ENCODE peak calls at places on chromosomes 4 and X, in six cellular contexts. L is GM06990; P is fibroblast of lung; N is effector CD8-positive, alpha-beta T cell; U is HS-5; Q is T-helper 9 cell. W is an unnamed sample.

GRCh38 chr4:10354746-10355145 is 102.5 kb downstream of the ZNF518B start:
- DNase-seq in Q (no peak), P (no peak), L (no peak), N (no peak), U (no peak), W (no peak)

GRCh38 chr4:41692717-41693345 is 55.7 kb downstream of the PHOX2B start:
- DNase-seq in Q (peak; percentile 0), N (no peak), L (no peak), U (no peak), P (peak; percentile 46), W (no peak)

GRCh38 chrX:153903238-153903980 is 1.1 kb upstream of the AVPR2 start:
- DNase-seq in N (no peak), U (no peak), Q (no peak), P (no peak), L (no peak), W (no peak)

GRCh38 chrX:12955882-12956703 is 18.8 kb upstream of the TMSB4X start:
- DNase-seq in P (peak; percentile 81), L (peak; percentile 81), U (no peak), Q (peak; percentile 60), N (peak; percentile 25), W (no peak)

GRCh38 chr4:141912831-141913230 is 276.4 kb downstream of the IL15 start:
- DNase-seq in N (no peak), P (no peak), U (no peak), Q (no peak), L (no peak), W (no peak)

GRCh38 chr4:128384091-128384520 is 96.5 kb upstream of the PGRMC2 start:
- DNase-seq in U (no peak), P (peak; percentile 89), N (no peak), L (no peak), Q (no peak), W (no peak)

GRCh38 chr4:69881173-69881773 is 21.3 kb upstream of the SULT1E1 start:
- DNase-seq in N (no peak), Q (no peak), U (peak; percentile 11), P (peak; percentile 26), L (no peak), W (no peak)

GRCh38 chr4:63080929-63081328 is 1328.3 kb downstream of the TECRL start:
- DNase-seq in L (no peak), U (no peak), Q (no peak), N (no peak), P (no peak), W (no peak)

GRCh38 chr4:1611501-1611870 is 72.6 kb downstream of the FAM53A start:
- DNase-seq in U (no peak), N (no peak), P (no peak), L (no peak), Q (no peak), W (no peak)

GRCh38 chr4:137432431-137432830 is 99.9 kb downstream of the PCDH18 start:
- DNase-seq in L (no peak), U (no peak), N (no peak), P (no peak), Q (no peak), W (no peak)

GRCh38 chrX:22343192-22343591 is 70.5 kb downstream of the CBLL2 start:
- DNase-seq in Q (no peak), U (no peak), L (no peak), P (no peak), N (no peak), W (no peak)

GRCh38 chrX:19514791-19515614 is at the start of gene MAP3K15:
- DNase-seq in L (peak; percentile 18), N (no peak), U (no peak), P (peak; percentile 9), Q (no peak), W (no peak)

GRCh38 chr4:57103051-57103450 is 7.1 kb downstream of the IGFBP7 start:
- DNase-seq in P (no peak), L (no peak), U (no peak), N (no peak), Q (no peak), W (no peak)